ENCODE peak calls at places on chromosomes 16 and 17, in six cellular contexts. One of them, this sample, is unnamed.

GRCh38 chr16:79792952-79793351 is 192.4 kb upstream of the MAF start:
- DNase-seq in heart left ventricle: no peak
- DNase-seq in HCT116: no peak
- DNase-seq in A549: no peak
- DNase-seq in esophagus squamous epithelium: no peak
- DNase-seq in upper lobe of left lung: no peak
- DNase-seq in this sample: no peak

GRCh38 chr17:50151937-50152547 is 1.6 kb upstream of the PPP1R9B start:
- DNase-seq in heart left ventricle: peak
- DNase-seq in HCT116: peak
- DNase-seq in A549: peak
- DNase-seq in esophagus squamous epithelium: peak
- DNase-seq in upper lobe of left lung: peak
- DNase-seq in this sample: peak

GRCh38 chr17:7483238-7484066 is 714 bp upstream of the POLR2A start:
- DNase-seq in heart left ventricle: peak
- DNase-seq in HCT116: peak
- DNase-seq in A549: peak
- DNase-seq in esophagus squamous epithelium: peak
- DNase-seq in upper lobe of left lung: peak
- DNase-seq in this sample: peak

GRCh38 chr17:7019839-7020519 is 2.9 kb upstream of the BCL6B start:
- DNase-seq in heart left ventricle: peak
- DNase-seq in HCT116: no peak
- DNase-seq in A549: peak
- DNase-seq in esophagus squamous epithelium: no peak
- DNase-seq in upper lobe of left lung: peak
- DNase-seq in this sample: peak

GRCh38 chr17:30095507-30096244 is 20.9 kb upstream of the NSRP1 start:
- DNase-seq in heart left ventricle: no peak
- DNase-seq in HCT116: peak
- DNase-seq in A549: peak
- DNase-seq in esophagus squamous epithelium: no peak
- DNase-seq in upper lobe of left lung: no peak
- DNase-seq in this sample: peak

GRCh38 chr17:46818319-46818928 is at the start of gene WNT3:
- DNase-seq in heart left ventricle: no peak
- DNase-seq in HCT116: no peak
- DNase-seq in A549: no peak
- DNase-seq in esophagus squamous epithelium: no peak
- DNase-seq in upper lobe of left lung: no peak
- DNase-seq in this sample: no peak

GRCh38 chr16:17565605-17566004 is 94.8 kb upstream of the XYLT1 start:
- DNase-seq in heart left ventricle: no peak
- DNase-seq in HCT116: peak
- DNase-seq in A549: no peak
- DNase-seq in esophagus squamous epithelium: no peak
- DNase-seq in upper lobe of left lung: no peak
- DNase-seq in this sample: no peak

GRCh38 chr16:24670623-24671454 is 58.6 kb upstream of the TNRC6A start:
- DNase-seq in heart left ventricle: peak
- DNase-seq in HCT116: no peak
- DNase-seq in A549: peak
- DNase-seq in esophagus squamous epithelium: no peak
- DNase-seq in upper lobe of left lung: no peak
- DNase-seq in this sample: peak

GRCh38 chr17:57608369-57609124 is 136.6 kb downstream of the CCDC182 start:
- DNase-seq in heart left ventricle: no peak
- DNase-seq in HCT116: no peak
- DNase-seq in A549: no peak
- DNase-seq in esophagus squamous epithelium: no peak
- DNase-seq in upper lobe of left lung: no peak
- DNase-seq in this sample: no peak

GRCh38 chr17:5468075-5468473 is 708 bp downstream of the DHX33 start:
- DNase-seq in heart left ventricle: no peak
- DNase-seq in HCT116: no peak
- DNase-seq in A549: peak
- DNase-seq in esophagus squamous epithelium: no peak
- DNase-seq in upper lobe of left lung: no peak
- DNase-seq in this sample: no peak

GRCh38 chr16:4192206-4192605 is 49.7 kb downstream of the SRL start:
- DNase-seq in heart left ventricle: no peak
- DNase-seq in HCT116: no peak
- DNase-seq in A549: no peak
- DNase-seq in esophagus squamous epithelium: no peak
- DNase-seq in upper lobe of left lung: no peak
- DNase-seq in this sample: no peak

GRCh38 chr17:56623383-56623782 is 29.9 kb downstream of the NOG start:
- DNase-seq in heart left ventricle: no peak
- DNase-seq in HCT116: no peak
- DNase-seq in A549: no peak
- DNase-seq in esophagus squamous epithelium: no peak
- DNase-seq in upper lobe of left lung: no peak
- DNase-seq in this sample: no peak

GRCh38 chr17:64471440-64471839 is 22.5 kb downstream of the MILR1 start:
- DNase-seq in heart left ventricle: no peak
- DNase-seq in HCT116: no peak
- DNase-seq in A549: no peak
- DNase-seq in esophagus squamous epithelium: no peak
- DNase-seq in upper lobe of left lung: no peak
- DNase-seq in this sample: no peak

GRCh38 chr16:12896562-12896961 is 4.8 kb upstream of the SHISA9 start:
- DNase-seq in heart left ventricle: no peak
- DNase-seq in HCT116: peak
- DNase-seq in A549: no peak
- DNase-seq in esophagus squamous epithelium: no peak
- DNase-seq in upper lobe of left lung: no peak
- DNase-seq in this sample: no peak

GRCh38 chr17:33687831-33688230 is 394.7 kb upstream of the ASIC2 start:
- DNase-seq in heart left ventricle: no peak
- DNase-seq in HCT116: no peak
- DNase-seq in A549: no peak
- DNase-seq in esophagus squamous epithelium: no peak
- DNase-seq in upper lobe of left lung: no peak
- DNase-seq in this sample: no peak

GRCh38 chr17:77356109-77356689 is 215.4 kb downstream of the SEC14L1 start:
- DNase-seq in heart left ventricle: peak
- DNase-seq in HCT116: peak
- DNase-seq in A549: no peak
- DNase-seq in esophagus squamous epithelium: no peak
- DNase-seq in upper lobe of left lung: peak
- DNase-seq in this sample: no peak

GRCh38 chr16:695355-696089 is 5.3 kb upstream of the WDR24 start:
- DNase-seq in heart left ventricle: no peak
- DNase-seq in HCT116: no peak
- DNase-seq in A549: no peak
- DNase-seq in esophagus squamous epithelium: no peak
- DNase-seq in upper lobe of left lung: no peak
- DNase-seq in this sample: no peak

DNA sequence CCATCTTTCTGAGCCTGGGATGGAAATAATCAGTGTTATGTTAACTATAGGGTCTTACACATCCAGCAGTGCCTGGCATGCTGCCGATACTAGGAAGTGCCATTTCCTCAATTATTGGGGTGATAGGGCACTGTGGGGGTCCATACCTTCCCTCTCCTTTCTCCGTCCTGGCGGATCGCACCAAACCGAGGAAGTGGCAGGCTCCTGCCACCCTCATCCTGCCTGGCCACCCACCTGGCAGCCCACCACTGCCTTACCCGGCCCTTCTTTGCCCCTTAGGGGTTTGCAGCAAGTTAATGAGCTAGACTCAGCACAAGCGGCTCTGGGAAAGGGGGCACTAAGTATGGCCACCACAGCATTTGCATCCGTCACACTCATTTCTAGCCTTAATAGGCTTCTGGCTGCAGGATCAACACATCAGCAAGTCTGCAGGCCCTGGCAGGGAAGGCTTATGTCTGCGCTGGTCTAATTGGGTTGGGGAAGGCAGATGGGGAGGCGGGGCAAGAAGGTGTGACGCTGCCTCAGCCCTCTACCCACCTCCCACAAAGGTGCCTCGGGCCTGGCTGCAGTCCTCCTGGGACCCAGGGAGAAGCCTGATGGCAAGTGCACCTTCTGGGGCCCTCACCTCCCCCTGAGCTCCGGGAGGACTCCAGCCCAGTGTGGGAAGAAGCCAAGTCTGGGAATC is 28.6 kb downstream of the DCAKD start:
- DNase-seq in heart left ventricle: no peak
- DNase-seq in HCT116: no peak
- DNase-seq in A549: no peak
- DNase-seq in esophagus squamous epithelium: no peak
- DNase-seq in upper lobe of left lung: no peak
- DNase-seq in this sample: no peak
- TF ChIP-seq POLR2A in heart left ventricle: no peak
- TF ChIP-seq POLR2A in HCT116: no peak
- TF ChIP-seq POLR2A in A549: no peak
- TF ChIP-seq POLR2A in esophagus squamous epithelium: no peak
- TF ChIP-seq POLR2A in upper lobe of left lung: no peak
- TF ChIP-seq POLR2A in this sample: no peak

GRCh38 chr17:68089881-68090280 is 54.3 kb downstream of the KPNA2 start:
- DNase-seq in heart left ventricle: peak
- DNase-seq in HCT116: peak
- DNase-seq in A549: peak
- DNase-seq in esophagus squamous epithelium: no peak
- DNase-seq in upper lobe of left lung: peak
- DNase-seq in this sample: peak

GRCh38 chr17:68087851-68088250 is 52.3 kb downstream of the KPNA2 start:
- DNase-seq in heart left ventricle: no peak
- DNase-seq in HCT116: no peak
- DNase-seq in A549: no peak
- DNase-seq in esophagus squamous epithelium: no peak
- DNase-seq in upper lobe of left lung: no peak
- DNase-seq in this sample: no peak

GRCh38 chr17:68080411-68081150 is 45.0 kb downstream of the KPNA2 start:
- DNase-seq in heart left ventricle: no peak
- DNase-seq in HCT116: no peak
- DNase-seq in A549: no peak
- DNase-seq in esophagus squamous epithelium: no peak
- DNase-seq in upper lobe of left lung: no peak
- DNase-seq in this sample: no peak

DNA sequence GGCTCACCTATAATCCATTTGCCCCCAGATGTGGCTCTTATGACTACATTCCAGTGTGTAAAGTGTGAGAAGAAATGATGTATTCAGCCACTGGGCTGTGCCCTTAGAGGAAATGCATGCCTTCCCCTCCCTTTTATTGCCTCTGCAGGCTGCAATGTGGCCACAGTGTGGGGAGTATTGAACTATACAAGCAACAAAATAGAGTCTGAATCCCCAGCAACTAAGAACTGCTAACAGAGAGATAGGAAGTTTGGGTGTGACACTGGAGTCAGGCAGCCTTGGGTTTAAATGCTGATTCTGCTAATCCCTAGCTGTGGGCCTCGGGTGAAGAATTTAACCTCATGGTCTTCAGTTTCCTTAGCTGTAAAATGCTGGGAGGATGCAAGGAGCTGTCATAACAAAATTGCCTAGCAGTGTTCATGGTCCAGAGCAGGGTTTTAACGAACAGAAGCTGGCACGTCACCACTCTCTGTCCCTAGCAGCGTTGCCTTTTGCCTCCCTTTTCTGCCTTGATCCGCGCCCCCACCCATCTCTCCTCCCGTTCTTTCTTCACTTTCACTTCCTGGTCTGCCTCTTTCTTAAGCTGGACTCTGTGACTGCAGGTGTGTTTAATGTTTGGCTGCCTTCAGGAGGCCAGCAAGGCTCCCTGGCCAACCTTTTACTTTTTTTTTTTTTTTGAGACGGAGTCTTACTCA is 50.4 kb downstream of the KPNA2 start:
- DNase-seq in heart left ventricle: no peak
- DNase-seq in HCT116: no peak
- DNase-seq in A549: no peak
- DNase-seq in esophagus squamous epithelium: no peak
- DNase-seq in upper lobe of left lung: no peak
- DNase-seq in this sample: no peak
- TF ChIP-seq POLR2A in heart left ventricle: no peak
- TF ChIP-seq POLR2A in HCT116: no peak
- TF ChIP-seq POLR2A in A549: no peak
- TF ChIP-seq POLR2A in esophagus squamous epithelium: no peak
- TF ChIP-seq POLR2A in upper lobe of left lung: no peak
- TF ChIP-seq POLR2A in this sample: no peak

GRCh38 chr16:27452569-27453475 is 50.8 kb downstream of the IL21R start:
- DNase-seq in heart left ventricle: no peak
- DNase-seq in HCT116: no peak
- DNase-seq in A549: no peak
- DNase-seq in esophagus squamous epithelium: no peak
- DNase-seq in upper lobe of left lung: no peak
- DNase-seq in this sample: no peak

GRCh38 chr16:27448531-27449433 is 46.8 kb downstream of the IL21R start:
- DNase-seq in heart left ventricle: no peak
- DNase-seq in HCT116: no peak
- DNase-seq in A549: no peak
- DNase-seq in esophagus squamous epithelium: no peak
- DNase-seq in upper lobe of left lung: no peak
- DNase-seq in this sample: no peak

GRCh38 chr16:27450836-27451341 is 48.9 kb downstream of the IL21R start:
- DNase-seq in heart left ventricle: no peak
- DNase-seq in HCT116: no peak
- DNase-seq in A549: no peak
- DNase-seq in esophagus squamous epithelium: no peak
- DNase-seq in upper lobe of left lung: no peak
- DNase-seq in this sample: no peak

GRCh38 chr16:27446721-27447120 is 44.7 kb downstream of the IL21R start:
- DNase-seq in heart left ventricle: no peak
- DNase-seq in HCT116: no peak
- DNase-seq in A549: no peak
- DNase-seq in esophagus squamous epithelium: no peak
- DNase-seq in upper lobe of left lung: no peak
- DNase-seq in this sample: no peak

GRCh38 chr16:27449434-27450188 is 47.6 kb downstream of the IL21R start:
- DNase-seq in heart left ventricle: no peak
- DNase-seq in HCT116: no peak
- DNase-seq in A549: no peak
- DNase-seq in esophagus squamous epithelium: no peak
- DNase-seq in upper lobe of left lung: peak
- DNase-seq in this sample: no peak
- TF ChIP-seq POLR2A in heart left ventricle: no peak
- TF ChIP-seq POLR2A in HCT116: no peak
- TF ChIP-seq POLR2A in A549: no peak
- TF ChIP-seq POLR2A in esophagus squamous epithelium: no peak
- TF ChIP-seq POLR2A in upper lobe of left lung: no peak
- TF ChIP-seq POLR2A in this sample: no peak

DNA sequence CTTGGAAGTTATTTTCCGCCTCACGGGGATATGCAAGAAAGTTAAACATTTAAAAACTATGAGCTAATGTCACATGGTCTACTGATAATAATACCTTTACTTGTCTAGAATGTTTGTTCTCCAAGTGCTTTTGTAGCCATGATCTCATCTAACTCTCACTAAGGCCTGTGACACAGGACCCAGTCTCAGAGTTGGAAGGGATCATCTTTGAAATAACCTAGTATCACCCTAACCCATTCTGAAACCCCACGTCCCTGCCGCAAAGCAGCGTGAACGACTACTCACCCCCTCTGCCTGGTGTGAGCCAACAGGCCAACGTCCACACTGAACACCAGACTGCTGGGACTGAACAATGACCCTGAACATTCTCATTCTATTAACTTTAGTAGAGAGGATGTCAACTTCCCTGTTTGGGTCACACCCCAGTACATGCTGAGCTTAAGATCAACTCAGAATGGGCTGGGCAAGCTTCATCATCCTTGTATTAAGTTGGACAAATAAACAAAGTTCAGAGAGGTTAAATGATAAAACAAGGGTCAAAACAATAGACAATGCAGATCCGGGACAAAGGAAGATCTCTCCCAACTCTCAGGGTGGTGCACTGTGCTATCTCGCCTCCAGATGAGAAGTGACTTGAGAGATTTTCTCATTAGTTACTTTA is 54.8 kb upstream of the BCAR1 start:
- DNase-seq in heart left ventricle: no peak
- DNase-seq in HCT116: peak
- DNase-seq in A549: peak
- DNase-seq in esophagus squamous epithelium: no peak
- DNase-seq in upper lobe of left lung: no peak
- DNase-seq in this sample: no peak
- TF ChIP-seq POLR2A in heart left ventricle: no peak
- TF ChIP-seq POLR2A in HCT116: no peak
- TF ChIP-seq POLR2A in A549: no peak
- TF ChIP-seq POLR2A in esophagus squamous epithelium: no peak
- TF ChIP-seq POLR2A in upper lobe of left lung: no peak
- TF ChIP-seq POLR2A in this sample: no peak

This sample was measured in H54.